ENCODE peak calls at places on chromosomes 5 and 9, in five cellular contexts. D is cardiac muscle cell, I is pancreas, F is endodermal cell, C is tibial nerve. V is an unnamed sample.

GRCh38 chr9:77817590-77818311 is 169.6 kb upstream of the GNA14 start:
- DNase-seq in D (no peak), I (no peak), F (no peak), C (no peak), V (no peak)

GRCh38 chr5:168585119-168585912 is 6.1 kb upstream of the PANK3 start:
- DNase-seq in D (no peak), I (no peak), F (no peak), C (no peak), V (no peak)

GRCh38 chr9:13487498-13487897 is 208.0 kb upstream of the MPDZ start:
- DNase-seq in D (no peak), I (no peak), F (no peak), C (no peak), V (no peak)

GRCh38 chr9:69218166-69218565 is 44.1 kb downstream of the TJP2 start:
- DNase-seq in D (no peak), I (no peak), F (no peak), C (no peak), V (no peak)

GRCh38 chr5:44300551-44300950 is 88.7 kb downstream of the FGF10 start:
- DNase-seq in D (no peak), I (no peak), F (no peak), C (no peak), V (no peak)

GRCh38 chr5:606061-606460 is 6.1 kb upstream of the CEP72 start:
- DNase-seq in D (no peak), I (no peak), F (no peak), C (no peak), V (peak)

GRCh38 chr9:95150903-95151302 is 166.6 kb downstream of the FANCC start:
- DNase-seq in D (peak), I (no peak), F (no peak), C (no peak), V (no peak)

GRCh38 chr5:109829331-109829730 is 139.6 kb downstream of the MAN2A1 start:
- DNase-seq in D (no peak), I (no peak), F (no peak), C (no peak), V (no peak)

GRCh38 chr9:114512337-114512874 is 7.1 kb upstream of the WHRN start:
- DNase-seq in D (no peak), I (no peak), F (no peak), C (no peak), V (peak)

GRCh38 chr9:129509508-129509907 is 111.4 kb downstream of the C9orf50 start:
- DNase-seq in D (no peak), I (no peak), F (no peak), C (no peak), V (no peak)

GRCh38 chr9:121518634-121519033 is 19.0 kb upstream of the GGTA1 start:
- DNase-seq in D (no peak), I (no peak), F (no peak), C (no peak), V (no peak)

GRCh38 chr5:39399135-39400036 is 25.4 kb downstream of the DAB2 start:
- DNase-seq in D (no peak), I (no peak), F (no peak), C (no peak), V (no peak)

GRCh38 chr5:98455660-98456059 is 317.8 kb upstream of the RGMB start:
- DNase-seq in D (no peak), I (no peak), F (no peak), C (no peak), V (no peak)

GRCh38 chr5:98458004-98458403 is 315.5 kb upstream of the RGMB start:
- DNase-seq in D (no peak), I (no peak), F (no peak), C (no peak), V (no peak)

GRCh38 chr5:98454407-98454806 is 319.1 kb upstream of the RGMB start:
- DNase-seq in D (no peak), I (no peak), F (no peak), C (no peak), V (no peak)

GRCh38 chr5:98453309-98453708 is 320.2 kb upstream of the RGMB start:
- DNase-seq in D (no peak), I (no peak), F (no peak), C (no peak), V (no peak)

GRCh38 chr5:98454904-98455303 is 318.6 kb upstream of the RGMB start:
- DNase-seq in D (no peak), I (no peak), F (no peak), C (no peak), V (no peak)
- TF ChIP-seq CTCF in D (peak), I (no peak), F (no peak), C (no peak), V (peak)

GRCh38 chr9:6006968-6007769 is 8.3 kb downstream of the RANBP6 start:
- DNase-seq in D (peak), I (peak), F (peak), C (peak), V (peak)
- H3K27ac ChIP-seq in D (peak), I (peak), F (peak), C (peak), V (peak)

GRCh38 chr9:133728856-133729645 is 9.1 kb downstream of the SARDH start:
- DNase-seq in D (no peak), I (peak), F (no peak), C (no peak), V (no peak)

GRCh38 chr9:133726401-133727276 is 11.5 kb downstream of the SARDH start:
- DNase-seq in D (peak), I (peak), F (peak), C (peak), V (peak)

GRCh38 chr9:133725886-133726285 is 12.3 kb downstream of the SARDH start:
- DNase-seq in D (no peak), I (peak), F (no peak), C (no peak), V (no peak)

GRCh38 chr9:133727876-133728441 is 10.2 kb downstream of the SARDH start:
- DNase-seq in D (no peak), I (peak), F (peak), C (peak), V (no peak)

DNA sequence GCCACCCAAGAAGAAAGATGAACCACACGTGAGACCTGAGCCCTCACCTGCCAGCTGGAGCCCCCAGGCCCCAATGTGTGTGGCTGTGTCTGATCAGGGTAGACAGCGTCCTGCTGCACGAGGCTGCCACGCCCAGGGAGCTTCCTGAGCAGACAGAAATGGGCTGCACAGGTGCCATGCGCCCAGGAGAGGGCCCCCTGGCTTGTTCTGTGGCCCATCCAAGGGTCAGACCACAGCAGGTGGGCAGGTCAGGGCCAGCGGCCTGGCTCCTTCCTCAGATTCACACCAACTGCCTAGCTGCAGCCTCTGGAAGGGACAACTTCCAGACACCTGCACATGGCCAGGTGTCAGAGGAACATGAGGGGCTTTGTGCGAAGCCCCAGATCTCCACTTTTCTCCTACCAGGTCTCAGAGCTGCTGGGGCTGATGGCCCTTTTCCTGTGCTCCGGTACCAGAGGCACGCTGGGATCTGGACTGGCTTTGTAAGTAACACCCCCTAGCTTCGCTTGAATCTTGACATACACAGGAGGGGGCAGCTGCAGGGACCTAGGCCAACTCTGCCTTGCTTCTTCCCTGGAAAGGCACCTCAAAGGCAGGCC is 10.8 kb downstream of the SARDH start:
- DNase-seq in D (no peak), I (peak), F (peak), C (no peak), V (no peak)
- TF ChIP-seq CTCF in D (no peak), I (no peak), F (no peak), C (no peak), V (no peak)

GRCh38 chr5:138438724-138439536 is at the start of gene REEP2:
- DNase-seq in D (peak), I (peak), F (peak), C (no peak), V (peak)
- H3K27ac ChIP-seq in D (peak), I (no peak), F (peak), C (peak), V (no peak)

DNA sequence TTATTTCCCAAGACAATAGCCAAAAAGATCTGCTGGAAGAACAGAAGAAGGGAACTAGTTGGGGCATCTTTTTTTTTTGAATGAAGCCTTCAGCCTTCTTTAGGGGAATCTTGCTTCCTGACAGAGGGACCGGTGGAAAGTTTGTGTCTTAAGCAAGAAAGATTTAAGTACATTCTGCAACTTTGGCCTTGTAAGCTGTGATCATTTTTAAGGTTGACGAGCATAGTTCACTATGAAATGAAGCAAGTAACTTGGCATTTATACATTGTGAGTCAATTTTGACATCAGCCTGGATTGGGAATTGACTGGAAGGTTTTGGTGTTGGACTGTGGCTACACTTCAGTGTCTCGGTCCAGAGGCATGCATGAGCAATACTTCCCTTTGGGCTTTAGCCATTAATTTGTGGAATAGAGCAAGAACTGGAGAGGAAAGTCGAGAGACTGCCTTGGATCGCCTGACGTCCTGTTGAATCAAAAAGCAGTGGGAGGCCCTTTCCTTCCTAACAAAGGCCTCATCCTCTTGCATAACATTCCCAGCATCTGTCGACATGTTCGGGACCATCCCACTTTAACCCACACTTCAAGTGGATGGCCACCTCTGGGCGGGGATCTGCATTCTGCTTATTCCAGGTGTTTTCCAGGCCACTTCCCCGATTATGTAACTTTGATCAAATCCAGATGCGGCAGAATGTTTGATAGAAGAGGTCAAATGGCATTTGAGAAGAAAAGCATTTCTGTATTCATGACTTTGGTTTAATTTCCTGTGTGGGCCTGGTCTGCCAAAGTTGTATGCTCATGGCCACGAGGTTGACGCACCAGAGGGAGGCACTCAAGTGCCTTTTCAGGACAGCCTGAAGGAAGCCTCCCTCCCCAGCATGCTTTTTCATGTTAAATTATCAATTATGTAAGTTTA is 12.5 kb downstream of the ABL1 start:
- DNase-seq in D (no peak), I (peak), F (peak), C (peak), V (peak)
- TF ChIP-seq CTCF in D (peak), I (no peak), F (peak), C (peak), V (no peak)

GRCh38 chr5:159451197-159452052 is 121.1 kb upstream of the IL12B start:
- DNase-seq in D (peak), I (no peak), F (no peak), C (no peak), V (no peak)

GRCh38 chr5:159452480-159453167 is 122.3 kb upstream of the IL12B start:
- DNase-seq in D (no peak), I (no peak), F (peak), C (no peak), V (no peak)

GRCh38 chr5:159450417-159450816 is 120.1 kb upstream of the IL12B start:
- DNase-seq in D (no peak), I (no peak), F (no peak), C (no peak), V (no peak)

GRCh38 chr5:159448841-159449407 is 118.6 kb upstream of the IL12B start:
- DNase-seq in D (no peak), I (no peak), F (no peak), C (no peak), V (no peak)

DNA sequence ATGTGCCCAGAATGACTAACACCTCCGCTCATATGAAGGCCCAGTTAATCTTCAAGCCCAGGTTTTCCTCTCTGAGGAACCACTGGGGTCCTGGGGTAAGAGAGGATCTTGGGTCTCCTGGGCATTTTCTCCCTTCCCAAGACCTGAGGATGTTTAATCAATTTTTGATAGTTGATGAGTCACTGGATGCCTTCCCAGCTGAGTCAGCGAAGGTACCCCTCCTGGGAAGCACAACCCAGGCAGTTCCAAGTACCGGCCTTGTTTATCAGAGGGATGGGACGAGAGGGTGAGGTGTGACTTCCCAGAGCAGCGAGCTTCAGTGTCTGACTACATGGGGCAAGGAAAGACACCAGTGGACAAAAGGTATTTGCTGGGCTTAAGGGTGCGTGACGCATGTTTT is 119.6 kb upstream of the IL12B start:
- DNase-seq in D (no peak), I (no peak), F (no peak), C (no peak), V (no peak)
- H3K27ac ChIP-seq in D (no peak), I (no peak), F (no peak), C (no peak), V (no peak)

DNA sequence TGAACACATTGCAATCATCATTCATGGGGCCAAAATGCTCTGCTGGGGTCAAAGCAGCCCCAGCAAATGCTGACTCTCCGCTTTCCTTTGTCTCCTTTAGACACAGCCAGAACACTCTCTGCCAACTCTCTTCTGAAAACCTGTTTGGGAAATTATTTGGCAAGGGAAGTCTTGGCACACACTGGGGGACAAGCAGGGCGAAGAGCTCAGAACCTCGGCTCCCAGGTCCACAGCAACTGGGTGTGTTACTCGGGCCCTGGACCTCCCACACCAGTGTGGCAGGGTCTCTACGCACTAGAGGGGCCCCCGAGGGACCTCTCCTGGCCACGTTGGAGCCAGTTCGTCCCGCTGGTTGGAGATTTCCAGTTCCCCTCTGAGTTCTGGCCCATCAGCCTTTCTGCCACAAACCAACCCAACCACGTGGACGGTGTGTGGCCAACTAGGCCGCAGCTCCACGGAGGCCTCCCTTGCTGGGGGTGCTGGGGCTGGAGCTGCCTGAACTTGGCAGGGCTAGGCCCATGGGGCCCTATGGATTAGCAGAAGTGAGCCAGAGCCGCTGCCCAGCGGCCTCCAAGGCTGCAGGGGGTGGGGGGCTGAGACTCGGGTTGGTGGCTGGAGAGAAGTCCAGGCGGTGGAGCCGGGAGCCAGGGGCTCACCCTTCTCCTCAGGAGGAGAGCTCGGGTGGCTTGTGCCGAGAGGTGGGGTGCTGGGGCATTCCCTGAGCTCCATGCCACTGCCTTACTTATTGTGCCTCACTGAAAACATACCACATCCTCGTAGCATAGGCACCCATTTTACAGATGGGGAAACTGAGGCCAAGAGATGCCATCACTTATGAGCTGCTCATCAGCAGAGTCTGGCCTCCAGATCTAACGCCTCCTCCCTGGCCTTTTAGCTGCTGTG is 46.8 kb upstream of the RNU6ATAC start:
- DNase-seq in D (no peak), I (no peak), F (no peak), C (no peak), V (no peak)
- TF ChIP-seq CTCF in D (no peak), I (no peak), F (no peak), C (no peak), V (no peak)

DNA sequence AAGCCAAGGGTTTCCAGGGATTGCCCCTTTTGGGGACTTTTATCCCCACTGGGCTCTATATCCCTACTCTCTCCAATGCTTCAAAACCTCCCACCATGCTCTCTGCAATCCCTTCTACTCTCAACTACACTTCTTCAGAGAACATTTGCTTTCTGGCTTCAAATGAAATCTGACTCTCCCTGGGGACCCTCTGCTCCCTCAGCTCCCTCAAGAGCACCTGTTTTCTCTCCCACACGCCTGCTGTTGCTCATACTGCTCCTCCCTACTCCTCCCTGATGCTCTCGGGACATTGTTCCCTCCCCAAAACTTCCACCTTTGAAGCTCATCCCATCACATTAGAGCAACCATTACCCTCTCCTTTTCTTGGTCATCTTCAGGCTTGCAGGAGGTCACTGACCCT is 344.9 kb downstream of the CDK5RAP2 start:
- DNase-seq in D (no peak), I (no peak), F (no peak), C (no peak), V (no peak)
- H3K27ac ChIP-seq in D (no peak), I (no peak), F (no peak), C (no peak), V (no peak)

GRCh38 chr9:102631559-102631958 is 363.6 kb upstream of the CYLC2 start:
- DNase-seq in D (no peak), I (no peak), F (no peak), C (no peak), V (no peak)
- TF ChIP-seq CTCF in D (no peak), I (no peak), F (peak), C (no peak), V (peak)